ENCODE peak calls at places on chromosome 10, in four cellular contexts. E, C, T and G are unnamed samples.

GRCh38 chr10:14386202-14386593 is 55.5 kb upstream of the FRMD4A start:
- DNase-seq in E (peak; percentile 96), C (no peak), T (no peak), G (no peak)

GRCh38 chr10:93363891-93364648 is 118.1 kb downstream of the MYOF start:
- DNase-seq in E (no peak), C (no peak), T (no peak), G (no peak)

GRCh38 chr10:77245953-77246352 is 391.7 kb downstream of the KCNMA1 start:
- DNase-seq in E (peak; percentile 51), C (no peak), T (no peak), G (no peak)

GRCh38 chr10:52951819-52952218 is 179.2 kb upstream of the MBL2 start:
- DNase-seq in E (peak; percentile 57), C (no peak), T (no peak), G (no peak)

GRCh38 chr10:34033067-34033466 is 698.6 kb upstream of the NRP1 start:
- DNase-seq in E (no peak), C (no peak), T (no peak), G (no peak)

GRCh38 chr10:131898713-131899112 is 2.1 kb upstream of the PPP2R2D start:
- DNase-seq in E (no peak), C (peak; percentile 19), T (no peak), G (no peak)

GRCh38 chr10:103968441-103969391 is 1.8 kb downstream of the SLK start:
- DNase-seq in E (peak; percentile 24), C (no peak), T (no peak), G (no peak)

GRCh38 chr10:6274040-6274439 is 71.3 kb downstream of the PFKFB3 start:
- DNase-seq in E (peak; percentile 31), C (no peak), T (no peak), G (no peak)

GRCh38 chr10:13632879-13633437 is 46.2 kb downstream of the PRPF18 start:
- DNase-seq in E (no peak), C (no peak), T (no peak), G (no peak)

GRCh38 chr10:16520900-16521299 is 779 bp downstream of the C1QL3 start:
- DNase-seq in E (peak; percentile 12), C (no peak), T (no peak), G (no peak)

GRCh38 chr10:132291826-132292225 is 15.9 kb downstream of the STK32C start:
- DNase-seq in E (no peak), C (no peak), T (no peak), G (no peak)

GRCh38 chr10:102120987-102121738 is 995 bp upstream of the LDB1 start:
- DNase-seq in E (peak; percentile 90), C (no peak), T (no peak), G (no peak)

GRCh38 chr10:86693721-86694369 is 25.5 kb downstream of the LDB3 start:
- DNase-seq in E (peak; percentile 51), C (peak; percentile 63), T (no peak), G (peak; percentile 61)

DNA sequence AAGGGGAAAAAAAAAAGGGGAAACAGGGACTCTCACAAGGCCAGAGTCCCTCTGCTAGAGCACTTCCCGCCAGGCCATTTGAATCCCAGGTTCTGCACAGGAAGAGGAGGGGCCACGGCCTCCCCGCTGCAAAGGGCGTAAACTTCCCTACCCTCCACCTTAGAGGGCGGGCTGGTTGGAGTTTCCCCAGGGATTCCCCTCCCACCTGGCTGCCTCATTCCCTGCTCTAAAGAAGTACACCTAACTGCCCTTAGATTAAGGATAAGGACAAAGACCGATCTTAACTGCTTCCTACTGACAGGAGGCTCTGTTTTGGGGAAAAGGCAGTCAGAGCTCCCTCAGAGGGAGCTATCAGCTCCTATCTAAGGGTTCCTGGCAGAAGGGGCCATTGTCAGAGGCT is 102.0 kb upstream of the ARMC3 start:
- DNase-seq in E (no peak), C (no peak), T (no peak), G (no peak)
- TF ChIP-seq ELK1 in E (no peak), C (no peak), T (no peak), G (no peak)

GRCh38 chr10:21141946-21142345 is 244.8 kb upstream of the NEBL start:
- DNase-seq in E (no peak), C (no peak), T (no peak), G (no peak)
- TF ChIP-seq ELK1 in E (no peak), C (no peak), T (no peak), G (no peak)

GRCh38 chr10:126969310-126969709 is 64.1 kb downstream of the DOCK1 start:
- DNase-seq in E (no peak), C (no peak), T (no peak), G (peak; percentile 43)
- TF ChIP-seq ELK1 in E (no peak), C (no peak), T (no peak), G (no peak)

GRCh38 chr10:28971255-28971654 is 293.9 kb downstream of the BAMBI start:
- DNase-seq in E (no peak), C (no peak), T (no peak), G (no peak)

GRCh38 chr10:28973309-28973972 is 296.1 kb downstream of the BAMBI start:
- DNase-seq in E (no peak), C (no peak), T (no peak), G (no peak)

GRCh38 chr10:28980264-28980663 is 302.9 kb downstream of the BAMBI start:
- DNase-seq in E (no peak), C (no peak), T (no peak), G (no peak)

GRCh38 chr10:28977518-28977917 is 300.2 kb downstream of the BAMBI start:
- DNase-seq in E (no peak), C (no peak), T (no peak), G (no peak)

GRCh38 chr10:28975891-28976471 is 298.7 kb downstream of the BAMBI start:
- DNase-seq in E (peak; percentile 36), C (no peak), T (no peak), G (no peak)
- TF ChIP-seq ELK1 in E (no peak), C (no peak), T (no peak), G (no peak)